ENCODE peak calls at places on chromosomes 3 and 15, in four cellular contexts. I is MCF 10A, Z is right lobe of liver, B is AG04450. R is an unnamed sample.

GRCh38 chr3:136194409-136195257 is 1.5 kb downstream of the MSL2 start:
- DNase-seq in I (peak; percentile 34), Z (peak; percentile 48), B (no peak), R (no peak)

GRCh38 chr15:38781196-38781595 is 216.6 kb upstream of the RASGRP1 start:
- DNase-seq in I (no peak), Z (no peak), B (no peak), R (no peak)

GRCh38 chr3:49534581-49535495 is 19.4 kb upstream of the BSN start:
- DNase-seq in I (no peak), Z (peak; percentile 76), B (no peak), R (no peak)

GRCh38 chr3:108437439-108437838 is 73.0 kb downstream of the MYH15 start:
- DNase-seq in I (peak; percentile 0), Z (no peak), B (no peak), R (no peak)

GRCh38 chr15:73924258-73924921 is 1.9 kb upstream of the LOXL1 start:
- DNase-seq in I (peak; percentile 69), Z (no peak), B (peak; percentile 73), R (peak; percentile 76)

GRCh38 chr3:138975366-138975765 is 28.3 kb downstream of the FOXL2NB start:
- DNase-seq in I (no peak), Z (no peak), B (no peak), R (no peak)

GRCh38 chr15:31483924-31484368 is 157.3 kb downstream of the KLF13 start:
- DNase-seq in I (no peak), Z (no peak), B (no peak), R (no peak)

GRCh38 chr15:73052679-73053397 is 575 bp downstream of the NEO1 start:
- DNase-seq in I (peak; percentile 44), Z (peak; percentile 36), B (no peak), R (no peak)

GRCh38 chr15:51286816-51287215 is 51.6 kb downstream of the CYP19A1 start:
- DNase-seq in I (peak; percentile 56), Z (no peak), B (no peak), R (no peak)

GRCh38 chr3:114418724-114419543 is 125.1 kb downstream of the TIGIT start:
- DNase-seq in I (peak; percentile 83), Z (no peak), B (peak; percentile 87), R (peak; percentile 82)

DNA sequence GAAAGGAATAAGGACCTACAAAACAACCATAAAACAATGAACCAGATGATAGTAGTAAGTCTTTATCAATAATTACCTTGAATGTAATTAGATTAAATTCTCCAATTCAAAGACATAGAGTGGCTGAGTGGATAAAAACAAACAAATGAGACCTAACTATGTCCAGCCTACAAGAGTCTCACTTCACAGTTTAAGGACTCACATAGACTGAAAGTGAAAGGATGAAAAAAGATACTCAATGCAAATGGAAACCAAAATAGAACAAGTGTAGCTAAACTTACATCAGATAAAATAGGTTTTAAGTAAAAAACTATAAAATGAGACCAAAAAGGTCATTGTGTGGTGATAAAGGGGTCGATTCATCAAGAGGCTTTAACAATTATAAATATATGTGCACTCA is 21.9 kb upstream of the NR1I2 start:
- DNase-seq in I (no peak), Z (no peak), B (no peak), R (no peak)
- TF ChIP-seq CTCF in I (no peak), Z (no peak), B (no peak), R (no peak)

DNA sequence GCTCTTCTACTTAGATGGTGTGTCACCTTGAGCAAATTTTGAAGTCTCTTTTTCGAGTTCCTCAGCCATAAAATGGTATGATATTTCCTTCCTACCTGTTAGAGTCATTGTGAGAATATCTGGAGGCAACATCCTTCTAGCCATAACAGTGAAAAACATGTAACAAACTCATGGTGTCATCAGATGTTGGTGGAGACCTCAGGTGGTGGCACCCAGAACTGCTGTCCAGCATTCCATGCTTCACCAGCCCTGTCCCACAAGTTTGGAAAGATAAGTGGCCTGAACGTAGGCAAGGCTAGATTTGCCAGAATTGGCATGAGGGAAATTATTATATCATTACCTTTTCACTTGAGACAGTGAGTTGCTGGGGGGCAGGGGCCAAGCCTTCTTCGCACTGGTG is 30.4 kb downstream of the GASK1A start:
- DNase-seq in I (no peak), Z (no peak), B (no peak), R (no peak)
- TF ChIP-seq CTCF in I (no peak), Z (peak; percentile 23), B (no peak), R (peak; percentile 4)

GRCh38 chr3:183502782-183503181 is 52.7 kb downstream of the KLHL6 start:
- DNase-seq in I (peak; percentile 27), Z (no peak), B (no peak), R (no peak)
- TF ChIP-seq CTCF in I (peak; percentile 34), Z (peak; percentile 45), B (peak; percentile 13), R (no peak)

GRCh38 chr15:59691194-59691805 is 2.2 kb upstream of the BNIP2 start:
- DNase-seq in I (peak; percentile 63), Z (no peak), B (no peak), R (no peak)
- TF ChIP-seq CTCF in I (peak; percentile 67), Z (peak; percentile 66), B (peak; percentile 77), R (peak; percentile 44)

GRCh38 chr3:77462951-77463350 is 423.1 kb downstream of the ROBO2 start:
- DNase-seq in I (no peak), Z (no peak), B (no peak), R (no peak)
- TF ChIP-seq CTCF in I (no peak), Z (no peak), B (no peak), R (no peak)

GRCh38 chr15:78808550-78808949 is 2.7 kb downstream of the ADAMTS7 start:
- DNase-seq in I (peak; percentile 54), Z (no peak), B (no peak), R (peak; percentile 24)
- TF ChIP-seq CTCF in I (peak; percentile 34), Z (peak; percentile 16), B (peak; percentile 57), R (peak; percentile 66)

R was measured in HFF-Myc.